ENCODE peak calls at places on chromosome 16, in nine cellular contexts. G, E, P, S, W, Q, M, H and U are unnamed samples.

GRCh38 chr16:29674188-29674587 is 4.8 kb upstream of the QPRT start:
- DNase-seq in G (no peak), E (no peak), P (no peak), S (peak), W (no peak), Q (peak), M (no peak), H (peak), U (no peak)

GRCh38 chr16:69412287-69412686 is 12.1 kb upstream of the CYB5B start:
- DNase-seq in G (no peak), E (no peak), P (no peak), S (no peak), W (no peak), Q (no peak), M (no peak), H (no peak), U (no peak)

GRCh38 chr16:2236362-2237075 is at the start of gene DNASE1L2:
- DNase-seq in G (no peak), E (no peak), P (no peak), S (no peak), W (peak), Q (no peak), M (peak), H (no peak), U (no peak)

GRCh38 chr16:50669741-50670140 is 11.4 kb downstream of the SNX20 start:
- DNase-seq in G (no peak), E (no peak), P (no peak), S (no peak), W (no peak), Q (no peak), M (no peak), H (no peak), U (no peak)

GRCh38 chr16:3948378-3948995 is 68.0 kb upstream of the CREBBP start:
- DNase-seq in G (no peak), E (no peak), P (no peak), S (no peak), W (no peak), Q (no peak), M (no peak), H (no peak), U (no peak)

GRCh38 chr16:5965321-5965720 is 867.7 kb upstream of the EEF2KMT start:
- DNase-seq in G (no peak), E (no peak), P (no peak), S (no peak), W (no peak), Q (no peak), M (no peak), H (no peak), U (no peak)

GRCh38 chr16:1793578-1794220 is at the start of gene IGFALS:
- DNase-seq in G (peak), E (no peak), P (no peak), S (no peak), W (peak), Q (no peak), M (peak), H (peak), U (no peak)

GRCh38 chr16:53224932-53225533 is 170.2 kb downstream of the CHD9 start:
- DNase-seq in G (no peak), E (no peak), P (no peak), S (peak), W (no peak), Q (no peak), M (no peak), H (no peak), U (no peak)

GRCh38 chr16:30927789-30928378 is 4.5 kb downstream of the FBXL19 start:
- DNase-seq in G (peak), E (no peak), P (no peak), S (peak), W (peak), Q (peak), M (no peak), H (peak), U (peak)

GRCh38 chr16:12317121-12317810 is 340.7 kb downstream of the SNX29 start:
- DNase-seq in G (no peak), E (no peak), P (no peak), S (no peak), W (no peak), Q (no peak), M (no peak), H (no peak), U (no peak)

GRCh38 chr16:70433456-70434103 is 5.3 kb downstream of the ST3GAL2 start:
- DNase-seq in G (no peak), E (no peak), P (no peak), S (peak), W (no peak), Q (no peak), M (no peak), H (peak), U (no peak)

GRCh38 chr16:88486398-88487123 is 33.5 kb downstream of the ZFPM1 start:
- DNase-seq in G (no peak), E (no peak), P (no peak), S (no peak), W (no peak), Q (no peak), M (no peak), H (no peak), U (no peak)